ENCODE peak calls at places on chromosomes 5 and 9, in seven cellular contexts. K is GM12865; S is CD8-positive, alpha-beta T cell; R is K562; Z is mucosa of descending colon; U is psoas muscle; P is A549. N is an unnamed sample.
A peak's percentile ranks its signal among the peaks of the same experiment; 100 is the strongest.

GRCh38 chr5:65989115-65989514 is 62.7 kb downstream of the ERBIN start:
- DNase-seq in K (no peak), S (no peak), R (no peak), Z (no peak), U (no peak), P (no peak), N (no peak)

GRCh38 chr9:14270358-14271077 is 43.4 kb downstream of the NFIB start:
- DNase-seq in K (no peak), S (no peak), R (no peak), Z (no peak), U (no peak), P (no peak), N (no peak)

GRCh38 chr9:93644397-93645088 is 68.2 kb downstream of the PHF2 start:
- DNase-seq in K (no peak), S (no peak), R (no peak), Z (peak; percentile 14), U (peak; percentile 72), P (no peak), N (no peak)

GRCh38 chr5:115417076-115417475 is 120.6 kb upstream of the CCDC112 start:
- DNase-seq in K (no peak), S (no peak), R (no peak), Z (no peak), U (no peak), P (no peak), N (no peak)

GRCh38 chr9:120886490-120886967 is 9.5 kb upstream of the PHF19 start:
- DNase-seq in K (no peak), S (no peak), R (no peak), Z (no peak), U (peak; percentile 76), P (no peak), N (no peak)

GRCh38 chr5:77407152-77407551 is 85.0 kb downstream of the WDR41 start:
- DNase-seq in K (no peak), S (no peak), R (no peak), Z (no peak), U (no peak), P (no peak), N (no peak)

GRCh38 chr5:169550227-169550626 is 33.3 kb upstream of the SPDL1 start:
- DNase-seq in K (no peak), S (no peak), R (no peak), Z (no peak), U (no peak), P (no peak), N (no peak)

GRCh38 chr5:100668511-100668910 is 133.3 kb downstream of the FAM174A start:
- DNase-seq in K (no peak), S (no peak), R (no peak), Z (no peak), U (no peak), P (no peak), N (no peak)

GRCh38 chr5:156199045-156199444 is 127.9 kb upstream of the SGCD start:
- DNase-seq in K (no peak), S (no peak), R (no peak), Z (no peak), U (no peak), P (no peak), N (no peak)

GRCh38 chr5:171975262-171975876 is 31.1 kb downstream of the FBXW11 start:
- DNase-seq in K (no peak), S (no peak), R (no peak), Z (no peak), U (no peak), P (no peak), N (no peak)

GRCh38 chr5:30918171-30918570 is 275.3 kb upstream of the CDH6 start:
- DNase-seq in K (no peak), S (no peak), R (no peak), Z (no peak), U (no peak), P (peak; percentile 9), N (peak; percentile 46)

GRCh38 chr9:26058111-26058895 is 380.1 kb upstream of the TUSC1 start:
- DNase-seq in K (no peak), S (no peak), R (no peak), Z (no peak), U (no peak), P (no peak), N (peak; percentile 2)

GRCh38 chr5:94564812-94565211 is 53.6 kb downstream of the KIAA0825 start:
- DNase-seq in K (no peak), S (no peak), R (no peak), Z (no peak), U (no peak), P (no peak), N (no peak)

GRCh38 chr9:115106001-115106400 is 12.0 kb downstream of the TNC start:
- DNase-seq in K (no peak), S (no peak), R (no peak), Z (no peak), U (no peak), P (peak; percentile 60), N (no peak)

GRCh38 chr5:119930490-119930889 is 301.1 kb downstream of the FAM170A start:
- DNase-seq in K (no peak), S (no peak), R (no peak), Z (no peak), U (no peak), P (no peak), N (no peak)

GRCh38 chr5:130206686-130207085 is 302.4 kb downstream of the CHSY3 start:
- DNase-seq in K (no peak), S (no peak), R (no peak), Z (no peak), U (no peak), P (no peak), N (no peak)

GRCh38 chr9:135086597-135087488 is 625 bp upstream of the OLFM1 start:
- DNase-seq in K (no peak), S (no peak), R (no peak), Z (peak; percentile 47), U (peak; percentile 52), P (no peak), N (no peak)

GRCh38 chr5:94228791-94229190 is 389.6 kb downstream of the KIAA0825 start:
- DNase-seq in K (no peak), S (no peak), R (no peak), Z (no peak), U (no peak), P (no peak), N (no peak)

GRCh38 chr5:103476776-103477175 is 85.8 kb downstream of the NUDT12 start:
- DNase-seq in K (no peak), S (no peak), R (no peak), Z (no peak), U (no peak), P (no peak), N (no peak)

GRCh38 chr5:151885138-151885908 is 39.3 kb downstream of the GLRA1 start:
- DNase-seq in K (peak; percentile 37), S (no peak), R (no peak), Z (no peak), U (no peak), P (no peak), N (no peak)

GRCh38 chr5:159031915-159032314 is 67.8 kb downstream of the EBF1 start:
- DNase-seq in K (no peak), S (no peak), R (no peak), Z (no peak), U (no peak), P (no peak), N (no peak)

GRCh38 chr5:159031513-159031912 is 68.2 kb downstream of the EBF1 start:
- DNase-seq in K (peak; percentile 75), S (no peak), R (no peak), Z (no peak), U (no peak), P (no peak), N (no peak)

GRCh38 chr5:159033351-159033657 is 66.4 kb downstream of the EBF1 start:
- DNase-seq in K (no peak), S (no peak), R (no peak), Z (no peak), U (no peak), P (no peak), N (no peak)

GRCh38 chr5:159034083-159034824 is 65.5 kb downstream of the EBF1 start:
- DNase-seq in K (peak; percentile 86), S (no peak), R (no peak), Z (no peak), U (no peak), P (no peak), N (no peak)

GRCh38 chr5:159032656-159033350 is 66.9 kb downstream of the EBF1 start:
- DNase-seq in K (no peak), S (no peak), R (no peak), Z (no peak), U (no peak), P (no peak), N (no peak)
- H3K4me3 ChIP-seq in K (peak overlapping the region; percentile 41), S (no peak overlapping the region), R (no peak overlapping the region), Z (no peak overlapping the region), U (no peak overlapping the region), P (no peak overlapping the region), N (no peak overlapping the region)

DNA sequence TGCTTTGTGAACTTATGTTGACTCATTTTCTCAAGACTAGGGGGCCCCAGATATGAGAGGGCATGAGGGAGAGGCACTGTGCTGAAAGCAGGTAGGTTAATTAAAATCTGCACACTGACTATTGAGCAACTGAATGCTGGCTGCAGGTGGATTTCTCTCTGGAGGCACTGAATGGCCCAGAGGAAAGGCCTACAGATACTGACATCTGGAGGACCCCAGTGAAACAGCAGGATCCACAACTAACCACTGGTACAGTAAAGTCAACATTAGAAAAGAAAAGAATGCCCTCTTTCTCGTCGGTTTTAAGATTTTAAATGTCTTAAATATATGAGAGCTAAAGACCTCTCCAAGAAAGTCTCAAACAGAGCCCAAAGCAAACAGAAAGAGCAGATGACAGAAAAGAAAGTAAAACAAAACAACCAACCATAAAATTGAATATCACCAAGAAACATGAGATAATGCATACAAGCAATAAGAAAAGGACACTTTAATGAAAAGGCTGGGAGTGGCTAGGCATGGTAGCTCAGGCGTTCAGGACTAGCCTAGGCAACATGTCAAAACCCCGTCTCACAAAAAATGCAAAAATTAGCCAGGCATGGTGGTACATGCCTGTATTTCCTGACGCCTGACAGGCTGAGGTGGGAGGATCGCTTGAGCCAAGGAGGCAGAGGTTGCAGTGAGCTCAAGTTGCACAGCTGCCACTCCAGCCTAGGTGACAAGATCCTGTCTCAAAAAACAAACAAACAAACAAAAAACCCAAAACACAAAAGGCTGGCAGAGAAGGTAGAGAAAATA is 43.3 kb downstream of the PUM3 start:
- DNase-seq in K (no peak), S (no peak), R (no peak), Z (no peak), U (no peak), P (no peak), N (no peak)
- TF ChIP-seq CTCF in K (no peak), S (no peak), R (peak; percentile 16), Z (no peak), U (peak; percentile 16), P (no peak), N (peak; percentile 67)

DNA sequence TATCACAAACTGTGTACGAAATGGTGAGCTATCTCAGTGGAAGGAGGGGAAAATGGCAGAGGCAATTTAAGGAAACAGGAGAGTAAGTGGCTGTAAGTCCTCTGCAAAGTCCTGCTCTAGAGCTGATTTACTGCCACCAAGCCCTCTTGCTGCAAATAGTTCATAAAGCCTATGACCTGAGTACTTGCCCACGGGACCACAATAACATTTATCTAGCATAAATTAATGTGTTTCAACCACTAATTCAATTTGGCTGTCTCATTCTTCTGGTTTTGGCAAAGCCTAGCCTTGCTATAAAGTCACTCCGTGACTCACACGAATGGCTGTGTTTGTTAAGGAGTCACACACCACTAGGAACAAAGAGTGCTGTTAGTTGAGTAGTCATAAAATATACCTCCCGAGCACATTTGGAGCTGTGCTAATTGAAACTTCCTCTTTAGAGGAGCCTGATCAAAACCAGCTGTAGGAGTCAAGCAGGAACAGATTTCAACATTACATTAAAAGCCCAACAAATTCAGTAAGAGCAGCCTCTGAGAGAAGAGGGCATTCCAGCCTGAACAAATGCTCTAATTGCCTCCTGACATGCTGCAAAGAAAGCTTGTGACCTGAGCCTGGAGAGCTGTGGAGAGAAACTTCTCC is 738.7 kb upstream of the ZNF608 start:
- DNase-seq in K (peak; percentile 17), S (no peak), R (no peak), Z (no peak), U (no peak), P (peak; percentile 71), N (peak; percentile 95)
- H3K4me3 ChIP-seq in K (no peak overlapping the region), S (no peak overlapping the region), R (no peak overlapping the region), Z (no peak overlapping the region), U (peak overlapping the region; percentile 32), P (peak overlapping the region; percentile 33), N (peak overlapping the region; percentile 12)

GRCh38 chr5:34898258-34898895 is 16.9 kb downstream of the RAD1 start:
- DNase-seq in K (peak; percentile 79), S (peak; percentile 63), R (peak; percentile 69), Z (no peak), U (peak; percentile 56), P (peak; percentile 69), N (no peak)
- TF ChIP-seq CTCF in K (peak; percentile 78), S (peak; percentile 83), R (peak; percentile 93), Z (peak; percentile 56), U (peak; percentile 81), P (peak; percentile 89), N (peak; percentile 92)